ENCODE peak calls at places on chromosome 13, in six cellular contexts. E is mesenteric fat pad, V is activated T-helper 1 cell treated with Interleukin-2 at 50 U/mL for 16 hours, Y is HTR-8/SVneo, I is pons, M is dermis blood vessel endothelial cell. P is an unnamed sample.

GRCh38 chr13:84130739-84131138 is 248.5 kb upstream of the SLITRK1 start:
- DNase-seq in E (no peak), V (no peak), Y (no peak), I (no peak), M (no peak), P (peak; percentile 6)

GRCh38 chr13:92122454-92122853 is 724.0 kb downstream of the GPC5 start:
- DNase-seq in E (no peak), V (no peak), Y (no peak), I (no peak), M (no peak), P (no peak)

GRCh38 chr13:110520431-110521295 is 40.9 kb downstream of the RAB20 start:
- DNase-seq in E (peak; percentile 93), V (no peak), Y (no peak), I (peak; percentile 83), M (no peak), P (no peak)

GRCh38 chr13:44238011-44238421 is 135.6 kb upstream of the SERP2 start:
- DNase-seq in E (no peak), V (no peak), Y (no peak), I (no peak), M (peak; percentile 28), P (no peak)

GRCh38 chr13:23554000-23554399 is 16.2 kb upstream of the TNFRSF19 start:
- DNase-seq in E (no peak), V (no peak), Y (no peak), I (no peak), M (no peak), P (peak; percentile 15)

GRCh38 chr13:24313449-24313848 is 4.1 kb downstream of the C1QTNF9 start:
- DNase-seq in E (no peak), V (no peak), Y (no peak), I (no peak), M (peak; percentile 37), P (no peak)

GRCh38 chr13:99688776-99689175 is 187.5 kb downstream of the TM9SF2 start:
- DNase-seq in E (no peak), V (no peak), Y (no peak), I (no peak), M (no peak), P (no peak)

GRCh38 chr13:46934749-46935148 is 37.9 kb upstream of the HTR2A start:
- DNase-seq in E (no peak), V (no peak), Y (no peak), I (no peak), M (no peak), P (no peak)

GRCh38 chr13:37187110-37187509 is 81.6 kb upstream of the CSNK1A1L start:
- DNase-seq in E (no peak), V (no peak), Y (no peak), I (no peak), M (no peak), P (peak; percentile 77)

GRCh38 chr13:44523176-44524017 is 52.7 kb downstream of the TSC22D1 start:
- DNase-seq in E (no peak), V (no peak), Y (peak; percentile 8), I (peak; percentile 11), M (peak; percentile 57), P (peak; percentile 34)

GRCh38 chr13:43908156-43909126 is 28.7 kb downstream of the LACC1 start:
- DNase-seq in E (no peak), V (no peak), Y (peak; percentile 4), I (peak; percentile 53), M (peak; percentile 66), P (peak; percentile 61)

GRCh38 chr13:32657309-32657708 is 71.1 kb downstream of the PDS5B start:
- DNase-seq in E (no peak), V (no peak), Y (no peak), I (no peak), M (no peak), P (peak; percentile 6)

GRCh38 chr13:99587893-99588606 is 86.8 kb downstream of the TM9SF2 start:
- DNase-seq in E (no peak), V (no peak), Y (no peak), I (no peak), M (no peak), P (no peak)

GRCh38 chr13:22114630-22115311 is 443.9 kb downstream of the FGF9 start:
- DNase-seq in E (no peak), V (no peak), Y (no peak), I (peak; percentile 65), M (no peak), P (no peak)

GRCh38 chr13:111280666-111281577 is 39.5 kb upstream of the TEX29 start:
- DNase-seq in E (no peak), V (no peak), Y (peak; percentile 7), I (peak; percentile 16), M (peak; percentile 13), P (peak; percentile 76)

GRCh38 chr13:34941436-34941834 is 635 bp upstream of the NBEA start:
- DNase-seq in E (no peak), V (no peak), Y (no peak), I (no peak), M (no peak), P (no peak)

GRCh38 chr13:74794582-74794981 is 660.4 kb upstream of the KLF12 start:
- DNase-seq in E (no peak), V (no peak), Y (no peak), I (peak; percentile 42), M (no peak), P (no peak)

P was measured in EL.